ENCODE peak calls at places on chromosomes 13 and 19, in four cellular contexts. Y is SK-N-SH, B is WTC11, F is K562. V is an unnamed sample.
A peak's percentile ranks its signal among the peaks of the same experiment; 100 is the strongest.

GRCh38 chr19:3057275-3057714 is 5.0 kb downstream of the TLE5 start:
- DNase-seq in Y (no peak), B (no peak), F (no peak), V (no peak)

GRCh38 chr13:105787518-105788085 is 747.9 kb downstream of the EFNB2 start:
- DNase-seq in Y (no peak), B (no peak), F (no peak), V (no peak)

GRCh38 chr19:46784262-46785053 is 3.9 kb downstream of the SLC1A5 start:
- DNase-seq in Y (peak; percentile 64), B (peak; percentile 82), F (peak; percentile 91), V (peak; percentile 80)

GRCh38 chr13:97344250-97345175 is 89.5 kb upstream of the RAP2A start:
- DNase-seq in Y (peak; percentile 67), B (peak; percentile 53), F (peak; percentile 60), V (peak; percentile 62)

GRCh38 chr19:35093430-35093829 is 22.2 kb upstream of the FXYD3 start:
- DNase-seq in Y (peak; percentile 74), B (no peak), F (no peak), V (no peak)

GRCh38 chr19:54478677-54479266 is 5.7 kb upstream of the CDC42EP5 start:
- DNase-seq in Y (peak; percentile 57), B (peak; percentile 76), F (peak; percentile 67), V (peak; percentile 59)

GRCh38 chr13:94435604-94436226 is 43.8 kb downstream of the DCT start:
- DNase-seq in Y (peak; percentile 60), B (no peak), F (peak; percentile 40), V (peak; percentile 27)

GRCh38 chr13:21668665-21669599 is 1.9 kb upstream of the FGF9 start:
- DNase-seq in Y (peak; percentile 27), B (peak; percentile 24), F (no peak), V (no peak)

GRCh38 chr19:17090501-17091074 is 15.0 kb downstream of the MYO9B start:
- DNase-seq in Y (no peak), B (no peak), F (no peak), V (no peak)

GRCh38 chr19:3041302-3041701 is 12.2 kb upstream of the TLE2 start:
- DNase-seq in Y (no peak), B (no peak), F (no peak), V (no peak)

GRCh38 chr19:39052846-39053245 is 20.5 kb upstream of the FBXO27 start:
- DNase-seq in Y (no peak), B (no peak), F (no peak), V (no peak)

GRCh38 chr19:39045506-39045905 is 13.2 kb upstream of the FBXO27 start:
- DNase-seq in Y (no peak), B (no peak), F (no peak), V (no peak)

GRCh38 chr19:39052243-39052746 is 19.9 kb upstream of the FBXO27 start:
- DNase-seq in Y (peak; percentile 75), B (peak; percentile 83), F (peak; percentile 78), V (peak; percentile 48)

GRCh38 chr19:39046037-39046821 is 13.9 kb upstream of the FBXO27 start:
- DNase-seq in Y (no peak), B (no peak), F (peak; percentile 90), V (peak; percentile 59)

GRCh38 chr19:39047076-39047475 is 14.7 kb upstream of the FBXO27 start:
- DNase-seq in Y (no peak), B (no peak), F (no peak), V (no peak)
- TF ChIP-seq FOXJ3 in Y (no peak), B (no peak), F (no peak), V (no peak)

DNA sequence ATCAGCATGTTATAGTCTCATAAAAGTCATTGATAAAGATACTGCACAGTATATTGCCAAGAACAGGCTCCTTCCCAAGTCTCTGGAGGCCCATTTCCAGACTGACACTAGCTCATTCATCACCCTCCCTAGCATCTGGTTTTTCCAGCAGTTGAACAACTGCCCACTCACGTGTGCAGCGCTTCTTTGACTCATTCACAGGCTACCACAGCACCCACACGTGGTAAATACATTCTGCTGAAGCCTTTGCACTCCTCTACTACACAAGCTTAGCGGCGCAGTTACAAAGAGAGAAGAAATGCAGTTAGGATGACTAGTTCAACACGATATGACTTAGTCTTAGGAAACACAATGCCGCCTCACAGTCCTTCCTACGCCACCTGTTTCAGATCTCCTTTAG is 87.7 kb downstream of the DOCK9 start:
- DNase-seq in Y (no peak), B (no peak), F (no peak), V (no peak)
- TF ChIP-seq FOXJ3 in Y (no peak), B (no peak), F (no peak), V (no peak)

DNA sequence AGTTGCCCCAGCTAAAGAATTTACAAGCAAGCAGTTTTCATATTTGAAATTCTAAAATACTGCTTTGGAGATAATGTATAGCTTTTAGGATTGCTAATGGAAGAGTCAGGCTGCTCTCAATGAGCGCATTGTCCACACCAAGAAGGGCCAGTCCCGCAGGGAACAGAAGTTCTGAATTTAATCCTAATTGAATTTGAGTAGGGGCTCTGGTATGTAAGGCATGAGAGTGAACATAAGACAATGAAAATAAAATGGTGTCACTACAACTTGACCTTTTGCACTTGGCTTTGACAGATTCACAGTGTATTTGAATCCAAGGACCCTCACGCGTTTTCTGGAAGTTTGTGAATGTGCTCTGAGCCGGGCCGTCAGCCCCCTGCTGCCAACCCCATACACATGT is 32.6 kb downstream of the RAB20 start:
- DNase-seq in Y (no peak), B (no peak), F (no peak), V (no peak)
- TF ChIP-seq FOXJ3 in Y (no peak), B (no peak), F (no peak), V (no peak)

GRCh38 chr19:18856385-18857126 is 24.8 kb downstream of the UPF1 start:
- DNase-seq in Y (peak; percentile 63), B (peak; percentile 44), F (peak; percentile 40), V (no peak)
- TF ChIP-seq FOXJ3 in Y (no peak), B (no peak), F (no peak), V (no peak)

V was measured in HepG2.